ENCODE peak calls at places on chromosomes 12 and 14, in ten cellular contexts. V, I, U, E, X, C, J, N, B and S are unnamed samples.

GRCh38 chr12:11719678-11720099 is 70.2 kb downstream of the ETV6 start:
- DNase-seq in V (peak), I (no peak), U (peak), E (no peak), X (no peak), C (peak), J (no peak), N (peak), B (no peak), S (no peak)

GRCh38 chr14:32607399-32607798 is 278.3 kb downstream of the AKAP6 start:
- DNase-seq in V (no peak), I (no peak), U (no peak), E (no peak), X (no peak), C (no peak), J (no peak), N (no peak), B (no peak), S (no peak)

GRCh38 chr12:112418248-112418595 is 525 bp upstream of the PTPN11 start:
- DNase-seq in V (no peak), I (no peak), U (no peak), E (no peak), X (no peak), C (no peak), J (no peak), N (no peak), B (no peak), S (no peak)

GRCh38 chr12:20368653-20369163 is 371 bp downstream of the PDE3A start:
- DNase-seq in V (peak), I (no peak), U (peak), E (peak), X (peak), C (peak), J (peak), N (no peak), B (no peak), S (peak)

GRCh38 chr12:114662512-114663177 is 21.3 kb downstream of the TBX3 start:
- DNase-seq in V (peak), I (peak), U (peak), E (peak), X (no peak), C (peak), J (peak), N (peak), B (peak), S (peak)

GRCh38 chr12:114220311-114220710 is 185.6 kb downstream of the TBX5 start:
- DNase-seq in V (no peak), I (no peak), U (no peak), E (no peak), X (no peak), C (no peak), J (no peak), N (no peak), B (no peak), S (no peak)

GRCh38 chr14:20682127-20682434 is 2.3 kb upstream of the RNASE4 start:
- DNase-seq in V (no peak), I (no peak), U (no peak), E (no peak), X (no peak), C (no peak), J (no peak), N (no peak), B (no peak), S (no peak)

GRCh38 chr14:56002876-56003625 is 115.2 kb upstream of the PELI2 start:
- DNase-seq in V (no peak), I (peak), U (peak), E (no peak), X (no peak), C (no peak), J (no peak), N (no peak), B (no peak), S (no peak)

GRCh38 chr14:94385553-94386057 is 2.8 kb downstream of the SERPINA1 start:
- DNase-seq in V (no peak), I (no peak), U (no peak), E (no peak), X (no peak), C (no peak), J (no peak), N (no peak), B (no peak), S (no peak)

GRCh38 chr12:62772556-62772955 is 162.4 kb downstream of the PPM1H start:
- DNase-seq in V (no peak), I (no peak), U (no peak), E (no peak), X (no peak), C (no peak), J (no peak), N (peak), B (no peak), S (no peak)

GRCh38 chr12:132492522-132492921 is 2.6 kb downstream of the FBRSL1 start:
- DNase-seq in V (no peak), I (peak), U (no peak), E (peak), X (peak), C (no peak), J (no peak), N (no peak), B (no peak), S (peak)

GRCh38 chr12:77167801-77168200 is 102.4 kb upstream of the E2F7 start:
- DNase-seq in V (no peak), I (no peak), U (no peak), E (no peak), X (no peak), C (peak), J (no peak), N (no peak), B (no peak), S (no peak)

GRCh38 chr12:51009038-51009437 is 17.1 kb downstream of the SLC11A2 start:
- DNase-seq in V (peak), I (no peak), U (peak), E (no peak), X (peak), C (no peak), J (no peak), N (no peak), B (peak), S (no peak)

GRCh38 chr12:46269429-46270241 is 792 bp upstream of the SLC38A1 start:
- DNase-seq in V (no peak), I (no peak), U (no peak), E (no peak), X (peak), C (no peak), J (no peak), N (peak), B (no peak), S (peak)

GRCh38 chr12:79155703-79156102 is 291.1 kb downstream of the SYT1 start:
- DNase-seq in V (no peak), I (no peak), U (peak), E (no peak), X (no peak), C (peak), J (no peak), N (no peak), B (no peak), S (no peak)

GRCh38 chr12:75658826-75659823 is 147.7 kb upstream of the KRR1 start:
- DNase-seq in V (no peak), I (no peak), U (peak), E (no peak), X (no peak), C (peak), J (no peak), N (peak), B (no peak), S (no peak)

GRCh38 chr14:94681300-94682060 is 69.3 kb downstream of the SERPINA3 start:
- DNase-seq in V (no peak), I (no peak), U (peak), E (no peak), X (no peak), C (peak), J (peak), N (peak), B (no peak), S (no peak)

GRCh38 chr12:110750784-110751461 is 8.2 kb upstream of the PPP1CC start:
- DNase-seq in V (peak), I (no peak), U (peak), E (no peak), X (no peak), C (no peak), J (no peak), N (no peak), B (peak), S (no peak)

GRCh38 chr12:53952335-53952694 is 2.4 kb upstream of the HOXC12 start:
- DNase-seq in V (no peak), I (no peak), U (no peak), E (peak), X (no peak), C (no peak), J (no peak), N (no peak), B (no peak), S (no peak)

GRCh38 chr12:89343127-89343526 is 9.2 kb downstream of the DUSP6 start:
- DNase-seq in V (peak), I (no peak), U (peak), E (peak), X (no peak), C (peak), J (no peak), N (no peak), B (no peak), S (no peak)

GRCh38 chr12:62466018-62466595 is 519 bp upstream of the MON2 start:
- DNase-seq in V (peak), I (no peak), U (peak), E (no peak), X (peak), C (peak), J (peak), N (peak), B (peak), S (peak)

GRCh38 chr12:131621701-131622421 is 89.0 kb upstream of the SFSWAP start:
- DNase-seq in V (no peak), I (no peak), U (no peak), E (no peak), X (no peak), C (no peak), J (no peak), N (no peak), B (no peak), S (no peak)

GRCh38 chr14:75880512-75880911 is 101.3 kb downstream of the TGFB3 start:
- DNase-seq in V (no peak), I (no peak), U (no peak), E (no peak), X (no peak), C (no peak), J (no peak), N (no peak), B (no peak), S (no peak)

GRCh38 chr12:81679614-81680013 is 79.5 kb downstream of the PPFIA2 start:
- DNase-seq in V (no peak), I (no peak), U (no peak), E (no peak), X (no peak), C (no peak), J (no peak), N (no peak), B (no peak), S (no peak)

GRCh38 chr12:69239922-69240624 is 704 bp downstream of the CPSF6 start:
- DNase-seq in V (peak), I (no peak), U (peak), E (peak), X (peak), C (peak), J (peak), N (peak), B (peak), S (peak)

GRCh38 chr12:117890137-117890536 is 78.7 kb downstream of the KSR2 start:
- DNase-seq in V (no peak), I (no peak), U (no peak), E (no peak), X (no peak), C (no peak), J (peak), N (no peak), B (no peak), S (peak)
- TF ChIP-seq CTCF in V (no peak), I (peak), U (no peak), E (no peak), X (peak), C (peak), J (peak), N (no peak), B (no peak), S (no peak)

DNA sequence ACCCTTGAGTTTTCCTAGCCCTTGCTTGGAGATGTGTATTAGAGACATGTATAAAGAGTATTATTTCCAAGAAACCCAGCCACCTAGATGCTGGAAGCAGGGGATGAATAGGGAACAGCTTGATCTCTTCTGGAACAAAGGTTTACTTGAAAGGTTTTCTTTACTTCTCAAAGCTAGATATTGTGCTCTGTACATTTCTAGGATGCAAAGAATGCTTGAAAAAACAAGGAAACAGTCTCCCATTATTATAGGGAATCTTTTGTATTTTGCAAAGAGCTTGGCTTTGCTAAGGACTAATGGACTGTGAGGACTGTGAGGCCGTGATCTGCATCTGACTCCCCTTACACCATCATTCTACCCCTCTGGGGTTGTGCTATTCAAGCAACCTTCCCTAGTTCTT is 77.9 kb downstream of the PRICKLE1 start:
- DNase-seq in V (no peak), I (no peak), U (no peak), E (no peak), X (no peak), C (no peak), J (no peak), N (no peak), B (no peak), S (no peak)
- TF ChIP-seq CTCF in V (no peak), I (no peak), U (no peak), E (no peak), X (no peak), C (no peak), J (no peak), N (no peak), B (no peak), S (no peak)

DNA sequence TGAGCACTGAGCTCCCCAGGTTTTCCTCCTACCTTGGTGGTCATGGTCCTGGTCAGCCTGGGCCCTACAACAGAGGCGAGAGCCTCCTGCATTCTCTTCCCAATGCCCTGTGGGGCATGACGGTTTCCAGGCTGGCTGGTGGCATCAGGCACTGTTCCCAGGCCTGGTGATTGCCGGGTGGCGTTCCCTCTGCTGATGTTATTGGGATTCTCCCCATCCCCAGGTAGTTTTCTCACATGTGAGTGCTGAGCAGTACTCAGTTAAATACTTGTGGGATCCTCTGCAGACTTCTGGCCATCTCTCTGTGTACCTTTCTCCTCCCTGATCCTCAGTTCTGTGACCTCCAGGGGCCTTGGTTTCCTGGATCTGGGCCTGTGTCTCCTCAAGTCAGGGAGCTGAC is 15.8 kb downstream of the C1R start:
- DNase-seq in V (no peak), I (no peak), U (no peak), E (no peak), X (no peak), C (no peak), J (no peak), N (no peak), B (no peak), S (no peak)
- TF ChIP-seq CTCF in V (no peak), I (no peak), U (no peak), E (no peak), X (no peak), C (no peak), J (no peak), N (no peak), B (no peak), S (no peak)

GRCh38 chr14:31386271-31386670 is 34.1 kb downstream of the HEATR5A start:
- DNase-seq in V (no peak), I (no peak), U (no peak), E (no peak), X (no peak), C (no peak), J (no peak), N (no peak), B (no peak), S (no peak)

GRCh38 chr14:31388687-31389413 is 31.5 kb downstream of the HEATR5A start:
- DNase-seq in V (no peak), I (no peak), U (no peak), E (no peak), X (peak), C (peak), J (no peak), N (no peak), B (no peak), S (no peak)

GRCh38 chr14:31391473-31391872 is 28.9 kb downstream of the HEATR5A start:
- DNase-seq in V (no peak), I (no peak), U (no peak), E (no peak), X (no peak), C (no peak), J (no peak), N (no peak), B (no peak), S (no peak)

GRCh38 chr14:31389947-31390346 is 30.4 kb downstream of the HEATR5A start:
- DNase-seq in V (no peak), I (no peak), U (no peak), E (no peak), X (no peak), C (no peak), J (no peak), N (no peak), B (no peak), S (no peak)

GRCh38 chr14:31387091-31387490 is 33.3 kb downstream of the HEATR5A start:
- DNase-seq in V (no peak), I (no peak), U (no peak), E (no peak), X (no peak), C (no peak), J (no peak), N (no peak), B (no peak), S (no peak)
- TF ChIP-seq CTCF in V (no peak), I (no peak), U (no peak), E (no peak), X (no peak), C (no peak), J (no peak), N (no peak), B (no peak), S (no peak)

DNA sequence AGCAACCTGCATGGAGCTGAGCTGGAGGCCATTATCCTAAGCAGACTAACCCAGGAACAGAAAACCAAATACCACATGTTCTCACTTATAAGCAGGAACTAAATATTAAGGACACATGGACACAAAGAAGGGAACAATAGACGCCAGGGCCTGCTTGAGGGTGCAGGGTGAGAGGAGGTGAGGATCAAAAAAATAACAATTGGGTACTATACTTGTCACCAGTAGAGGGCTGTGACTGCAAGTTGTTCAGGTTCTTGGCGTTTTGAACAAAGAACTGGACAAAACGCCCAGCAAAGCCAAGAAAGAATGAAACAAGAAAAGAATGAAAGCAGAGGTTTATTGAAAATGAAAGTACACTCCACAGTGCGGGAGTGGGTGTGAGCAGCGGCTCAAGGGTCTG is 208.5 kb upstream of the NEDD1 start:
- DNase-seq in V (no peak), I (no peak), U (no peak), E (no peak), X (no peak), C (no peak), J (no peak), N (no peak), B (no peak), S (no peak)
- TF ChIP-seq CTCF in V (no peak), I (no peak), U (no peak), E (no peak), X (no peak), C (no peak), J (no peak), N (no peak), B (no peak), S (no peak)

DNA sequence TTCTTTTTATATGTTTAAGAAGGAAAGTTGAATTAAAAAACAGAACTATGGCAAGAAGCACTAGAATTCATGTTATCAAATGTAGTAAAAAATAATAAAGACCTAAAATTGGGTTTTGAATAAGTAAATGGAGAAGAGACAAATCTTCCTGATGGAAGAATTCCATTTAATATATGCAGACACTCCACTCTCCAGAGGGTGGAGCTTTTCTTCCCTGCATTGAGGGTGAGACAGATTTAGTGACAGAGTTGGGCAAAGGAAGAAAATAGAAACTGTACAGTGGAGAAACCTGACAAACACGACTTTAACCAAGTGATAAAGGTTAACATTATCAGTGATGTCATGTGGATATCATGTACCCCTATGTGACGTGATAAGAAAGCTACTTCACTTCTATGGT is 217.6 kb downstream of the PRKD1 start:
- DNase-seq in V (no peak), I (no peak), U (no peak), E (no peak), X (no peak), C (peak), J (no peak), N (no peak), B (no peak), S (no peak)
- TF ChIP-seq CTCF in V (peak), I (no peak), U (peak), E (no peak), X (no peak), C (peak), J (peak), N (no peak), B (no peak), S (no peak)

DNA sequence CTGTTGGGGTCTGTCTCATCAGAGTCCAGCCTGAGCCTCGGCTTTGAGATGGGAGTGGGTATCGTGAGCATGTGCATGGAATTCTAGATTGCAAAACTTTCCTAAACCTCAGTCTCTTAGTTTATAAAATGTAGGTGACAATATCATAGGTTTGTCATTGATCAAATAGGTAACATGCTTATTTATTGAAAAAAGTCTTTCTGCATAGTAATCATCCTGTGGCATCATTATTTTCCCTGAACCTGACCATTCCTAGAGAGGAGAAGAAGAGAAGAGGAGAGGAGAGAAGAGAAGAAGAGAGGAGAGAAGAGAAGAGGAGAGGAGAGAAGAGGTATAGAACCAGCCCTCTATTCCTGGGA is 4.1 kb downstream of the SMIM41 start:
- DNase-seq in V (no peak), I (no peak), U (no peak), E (no peak), X (no peak), C (no peak), J (no peak), N (no peak), B (no peak), S (no peak)
- TF ChIP-seq CTCF in V (no peak), I (no peak), U (no peak), E (no peak), X (peak), C (no peak), J (no peak), N (no peak), B (no peak), S (peak)

GRCh38 chr12:24012528-24012927 is 63.1 kb upstream of the SOX5 start:
- DNase-seq in V (no peak), I (no peak), U (peak), E (no peak), X (no peak), C (peak), J (peak), N (no peak), B (no peak), S (no peak)
- TF ChIP-seq CTCF in V (no peak), I (no peak), U (peak), E (no peak), X (no peak), C (peak), J (peak), N (no peak), B (no peak), S (peak)

GRCh38 chr14:104442107-104442551 is 137.4 kb upstream of the C14orf180 start:
- DNase-seq in V (peak), I (no peak), U (no peak), E (peak), X (no peak), C (no peak), J (no peak), N (no peak), B (no peak), S (no peak)

GRCh38 chr14:104443391-104444158 is 136.0 kb upstream of the C14orf180 start:
- DNase-seq in V (peak), I (no peak), U (no peak), E (no peak), X (no peak), C (no peak), J (no peak), N (no peak), B (no peak), S (no peak)

GRCh38 chr14:104444159-104445030 is 135.2 kb upstream of the C14orf180 start:
- DNase-seq in V (peak), I (no peak), U (no peak), E (no peak), X (no peak), C (no peak), J (no peak), N (no peak), B (no peak), S (no peak)

GRCh38 chr14:104441275-104442106 is 138.1 kb upstream of the C14orf180 start:
- DNase-seq in V (peak), I (no peak), U (no peak), E (peak), X (no peak), C (no peak), J (no peak), N (no peak), B (no peak), S (no peak)

GRCh38 chr14:104442611-104443390 is 136.8 kb upstream of the C14orf180 start:
- DNase-seq in V (peak), I (no peak), U (no peak), E (no peak), X (no peak), C (no peak), J (no peak), N (no peak), B (no peak), S (no peak)
- TF ChIP-seq CTCF in V (no peak), I (no peak), U (no peak), E (no peak), X (no peak), C (no peak), J (no peak), N (no peak), B (no peak), S (no peak)